ENCODE peak calls at places on chromosome 1, in seven cellular contexts. D is epithelial cell of prostate; O is CD4-positive, alpha-beta memory T cell; M is mammary epithelial cell; C is GM23338; X is naive thymus-derived CD4-positive, alpha-beta T cell; S is endodermal cell. U is an unnamed sample.

GRCh38 chr1:215402147-215402546 is 165.0 kb upstream of the KCTD3 start:
- DNase-seq in D (no peak), O (no peak), M (no peak), C (no peak), X (no peak), S (no peak), U (no peak)

GRCh38 chr1:41109316-41110263 is 88.1 kb upstream of the SLFNL1 start:
- DNase-seq in D (peak; percentile 57), O (no peak), M (peak; percentile 86), C (peak; percentile 24), X (no peak), S (no peak), U (peak; percentile 58)

GRCh38 chr1:181763736-181764135 is 280.4 kb downstream of the CACNA1E start:
- DNase-seq in D (peak; percentile 12), O (no peak), M (peak; percentile 74), C (no peak), X (no peak), S (no peak), U (no peak)

GRCh38 chr1:77447669-77448068 is 165.8 kb downstream of the AK5 start:
- DNase-seq in D (peak; percentile 8), O (no peak), M (no peak), C (no peak), X (no peak), S (no peak), U (peak; percentile 8)

GRCh38 chr1:203228670-203229069 is 803 bp downstream of the CHIT1 start:
- DNase-seq in D (no peak), O (no peak), M (no peak), C (no peak), X (no peak), S (no peak), U (no peak)

GRCh38 chr1:209168204-209168603 is 415.3 kb upstream of the CAMK1G start:
- DNase-seq in D (peak; percentile 56), O (no peak), M (peak; percentile 87), C (no peak), X (no peak), S (no peak), U (peak; percentile 44)

GRCh38 chr1:202069670-202070069 is 53.0 kb upstream of the GPR37L1 start:
- DNase-seq in D (no peak), O (no peak), M (no peak), C (no peak), X (no peak), S (peak; percentile 77), U (peak; percentile 52)

GRCh38 chr1:153292740-153293479 is 19.8 kb downstream of the PGLYRP3 start:
- DNase-seq in D (no peak), O (no peak), M (no peak), C (peak; percentile 61), X (no peak), S (peak; percentile 57), U (no peak)

GRCh38 chr1:67970088-67970487 is 80.3 kb downstream of the DIRAS3 start:
- DNase-seq in D (peak; percentile 75), O (no peak), M (peak; percentile 95), C (no peak), X (no peak), S (no peak), U (no peak)

GRCh38 chr1:3491291-3492246 is 37.1 kb downstream of the ARHGEF16 start:
- DNase-seq in D (no peak), O (peak; percentile 78), M (peak; percentile 35), C (peak; percentile 68), X (peak; percentile 90), S (peak; percentile 94), U (peak; percentile 62)

GRCh38 chr1:80066060-80066459 is 1059.5 kb upstream of the ADGRL4 start:
- DNase-seq in D (no peak), O (no peak), M (peak; percentile 7), C (no peak), X (no peak), S (no peak), U (no peak)

GRCh38 chr1:71565267-71565666 is 484.4 kb upstream of the ZRANB2 start:
- DNase-seq in D (peak; percentile 50), O (no peak), M (peak; percentile 76), C (no peak), X (no peak), S (no peak), U (no peak)

GRCh38 chr1:185284106-185284505 is 32.9 kb downstream of the IVNS1ABP start:
- DNase-seq in D (no peak), O (no peak), M (no peak), C (no peak), X (no peak), S (no peak), U (no peak)

GRCh38 chr1:183235503-183235902 is 49.4 kb downstream of the LAMC2 start:
- DNase-seq in D (no peak), O (no peak), M (no peak), C (no peak), X (no peak), S (peak; percentile 61), U (no peak)

GRCh38 chr1:183230403-183230802 is 44.3 kb downstream of the LAMC2 start:
- DNase-seq in D (no peak), O (no peak), M (peak; percentile 66), C (no peak), X (no peak), S (no peak), U (no peak)

GRCh38 chr1:183234660-183235476 is 48.8 kb downstream of the LAMC2 start:
- DNase-seq in D (peak; percentile 90), O (no peak), M (peak; percentile 99), C (peak; percentile 88), X (no peak), S (peak; percentile 93), U (no peak)

GRCh38 chr1:183231545-183231944 is 45.5 kb downstream of the LAMC2 start:
- DNase-seq in D (no peak), O (no peak), M (no peak), C (no peak), X (no peak), S (no peak), U (no peak)

DNA sequence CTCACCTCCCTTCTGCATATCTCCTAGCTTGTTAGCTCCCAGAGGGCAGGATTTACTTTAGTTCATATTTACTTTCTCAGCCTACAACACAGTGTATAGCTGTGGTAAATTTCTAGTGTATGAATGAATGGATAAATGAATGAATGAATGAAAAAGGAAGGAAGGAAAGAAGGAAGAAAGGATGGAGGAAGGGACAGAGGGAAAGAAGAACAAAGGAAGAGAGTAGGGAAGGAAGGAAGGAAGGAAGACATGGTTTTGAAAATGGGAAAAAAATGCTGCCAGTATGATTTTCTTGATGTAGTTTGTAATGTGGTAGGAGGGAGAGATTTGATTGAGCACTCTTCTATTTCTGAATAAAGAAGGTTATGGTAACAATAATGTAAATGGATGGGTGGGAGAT is 47.0 kb downstream of the LAMC2 start:
- DNase-seq in D (no peak), O (no peak), M (no peak), C (no peak), X (no peak), S (no peak), U (no peak)
- H3K27ac ChIP-seq in D (peak overlapping the region; percentile 84), O (no peak overlapping the region), M (peak overlapping the region; percentile 10), C (no peak overlapping the region), X (no peak overlapping the region), S (no peak overlapping the region), U (no peak overlapping the region)

GRCh38 chr1:212181015-212181891 is 104.0 kb upstream of the PPP2R5A start:
- DNase-seq in D (no peak), O (no peak), M (no peak), C (no peak), X (no peak), S (no peak), U (no peak)

GRCh38 chr1:212182585-212182984 is 102.6 kb upstream of the PPP2R5A start:
- DNase-seq in D (no peak), O (no peak), M (no peak), C (no peak), X (no peak), S (no peak), U (no peak)

GRCh38 chr1:212177542-212177941 is 107.7 kb upstream of the PPP2R5A start:
- DNase-seq in D (no peak), O (no peak), M (no peak), C (no peak), X (no peak), S (no peak), U (no peak)

GRCh38 chr1:212178830-212179370 is 106.3 kb upstream of the PPP2R5A start:
- DNase-seq in D (no peak), O (no peak), M (no peak), C (no peak), X (no peak), S (no peak), U (no peak)

DNA sequence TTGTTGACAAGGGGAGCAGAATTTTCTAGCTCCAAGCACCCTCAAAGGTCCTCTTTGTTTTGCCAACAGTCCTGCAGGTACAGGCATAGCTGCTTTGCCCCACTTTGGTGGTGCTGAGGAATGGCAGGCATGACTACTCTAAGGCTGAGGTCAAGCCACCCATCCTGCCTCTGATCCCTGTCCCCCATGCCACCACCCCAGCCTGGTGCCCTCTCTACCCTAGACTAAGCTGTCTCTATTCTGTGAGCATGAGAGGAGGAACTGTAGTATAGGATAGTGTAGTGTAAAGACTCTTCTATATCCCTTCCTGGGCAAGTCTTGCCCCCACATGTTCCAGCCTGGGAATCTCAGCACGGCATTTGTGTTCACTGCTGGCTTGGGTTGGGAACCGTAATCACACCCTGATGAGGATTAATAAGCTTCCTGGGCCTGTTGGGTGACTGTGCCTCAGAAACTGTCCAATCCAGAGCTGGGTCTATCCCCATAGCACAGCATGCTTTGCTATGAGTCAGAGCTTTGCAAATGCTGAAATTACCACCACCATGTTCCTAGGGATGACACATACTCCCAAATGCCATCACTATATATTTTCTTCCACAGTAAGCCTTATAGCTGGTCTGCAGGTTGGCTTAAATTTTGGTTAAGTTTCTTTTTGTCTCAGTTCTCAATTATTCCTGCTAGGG is 105.7 kb upstream of the PPP2R5A start:
- DNase-seq in D (peak; percentile 94), O (no peak), M (peak; percentile 98), C (no peak), X (no peak), S (no peak), U (no peak)
- H3K27ac ChIP-seq in D (peak overlapping the region; percentile 82), O (no peak overlapping the region), M (peak overlapping the region; percentile 86), C (no peak overlapping the region), X (no peak overlapping the region), S (no peak overlapping the region), U (no peak overlapping the region)

DNA sequence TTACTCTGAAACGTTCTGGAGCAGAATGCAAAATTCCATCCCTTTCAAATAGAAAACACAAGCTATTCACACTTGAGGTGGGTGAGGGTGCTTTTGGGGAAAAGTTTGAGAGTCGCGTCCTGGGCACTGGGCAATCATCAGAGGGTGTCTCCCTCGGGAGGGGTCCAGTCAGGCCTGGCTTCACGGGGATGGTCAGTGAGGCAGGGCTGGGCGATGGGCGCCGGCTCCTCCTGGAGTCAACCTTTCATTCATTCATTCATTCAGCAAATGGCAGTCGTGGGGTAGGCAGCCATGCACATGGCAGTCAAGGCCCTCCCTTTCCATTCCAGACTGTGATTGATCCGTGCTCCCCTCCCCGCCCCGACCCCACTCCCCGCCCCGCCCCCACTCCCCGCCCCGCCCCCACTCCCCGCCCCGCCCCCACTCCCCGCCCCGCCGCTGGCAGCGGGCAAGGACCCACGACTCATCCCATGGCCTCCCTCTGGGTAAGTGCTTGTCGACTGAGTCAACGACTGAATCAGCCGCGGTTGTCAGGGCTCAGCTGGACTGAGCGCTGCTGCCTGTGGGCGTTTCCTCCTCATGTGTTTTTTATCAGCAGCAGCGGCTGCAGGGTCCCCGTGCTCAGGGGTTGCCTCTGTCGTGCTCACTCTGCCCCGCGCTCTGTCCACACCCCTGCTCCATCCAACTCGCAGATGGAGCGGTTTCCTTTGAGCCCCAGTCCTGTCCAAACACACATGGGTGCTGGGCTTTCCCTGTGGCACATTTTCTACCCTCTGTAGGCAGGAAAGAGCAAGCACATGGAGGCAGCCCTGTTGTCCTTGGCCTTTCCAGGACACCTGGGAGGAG is 12.5 kb upstream of the SPSB1 start:
- DNase-seq in D (peak; percentile 73), O (no peak), M (peak; percentile 88), C (peak; percentile 43), X (no peak), S (peak; percentile 71), U (peak; percentile 62)
- H3K27ac ChIP-seq in D (peak overlapping the region; percentile 34), O (no peak overlapping the region), M (peak overlapping the region; percentile 13), C (no peak overlapping the region), X (no peak overlapping the region), S (no peak overlapping the region), U (peak overlapping the region; percentile 75)

GRCh38 chr1:200401708-200402107 is 8.1 kb downstream of the ZNF281 start:
- DNase-seq in D (no peak), O (no peak), M (no peak), C (no peak), X (no peak), S (no peak), U (no peak)
- H3K27ac ChIP-seq in D (no peak overlapping the region), O (no peak overlapping the region), M (no peak overlapping the region), C (peak overlapping the region; percentile 29), X (no peak overlapping the region), S (no peak overlapping the region), U (no peak overlapping the region)